ENCODE peak calls at places on chromosomes 16 and 17, in ten cellular contexts. X, G, Z, I, M, H, R, N, O and W are unnamed samples.
A peak's percentile ranks its signal among the peaks of the same experiment; 100 is the strongest.

GRCh38 chr17:79851461-79851817 is 12.2 kb upstream of the CBX4 start:
- DNase-seq in X (no peak), G (no peak), Z (no peak), I (no peak), M (no peak), H (no peak), R (no peak), N (no peak), O (no peak), W (no peak)

GRCh38 chr17:21390294-21390693 is 14.1 kb downstream of the KCNJ12 start:
- DNase-seq in X (no peak), G (no peak), Z (no peak), I (no peak), M (no peak), H (no peak), R (no peak), N (no peak), O (no peak), W (no peak)

GRCh38 chr16:12252616-12253015 is 276.1 kb downstream of the SNX29 start:
- DNase-seq in X (no peak), G (no peak), Z (no peak), I (no peak), M (no peak), H (no peak), R (no peak), N (no peak), O (no peak), W (no peak)

GRCh38 chr17:40562841-40563370 is 2.4 kb downstream of the CCR7 start:
- DNase-seq in X (no peak), G (no peak), Z (no peak), I (no peak), M (peak; percentile 54), H (no peak), R (no peak), N (no peak), O (no peak), W (no peak)

GRCh38 chr17:37045271-37045946 is 96.7 kb downstream of the AATF start:
- DNase-seq in X (no peak), G (no peak), Z (no peak), I (no peak), M (peak; percentile 52), H (no peak), R (no peak), N (no peak), O (peak; percentile 37), W (no peak)

GRCh38 chr17:49509588-49509917 is 14.5 kb downstream of the NGFR start:
- DNase-seq in X (no peak), G (no peak), Z (no peak), I (no peak), M (no peak), H (no peak), R (no peak), N (no peak), O (no peak), W (no peak)

GRCh38 chr17:50064253-50064991 is 8.5 kb downstream of the ITGA3 start:
- DNase-seq in X (peak; percentile 94), G (peak; percentile 79), Z (peak; percentile 81), I (peak; percentile 97), M (peak; percentile 84), H (no peak), R (peak; percentile 94), N (peak; percentile 87), O (peak; percentile 29), W (no peak)

GRCh38 chr17:149897-150575 is 12.7 kb downstream of the SCGB1C2 start:
- DNase-seq in X (peak; percentile 34), G (no peak), Z (no peak), I (no peak), M (no peak), H (no peak), R (no peak), N (no peak), O (no peak), W (no peak)

GRCh38 chr16:67242138-67242730 is 5.0 kb downstream of the FHOD1 start:
- DNase-seq in X (no peak), G (no peak), Z (no peak), I (no peak), M (no peak), H (no peak), R (no peak), N (no peak), O (no peak), W (no peak)

GRCh38 chr17:13079010-13079409 is 61.2 kb upstream of the ELAC2 start:
- DNase-seq in X (no peak), G (no peak), Z (no peak), I (no peak), M (no peak), H (no peak), R (no peak), N (no peak), O (no peak), W (no peak)

GRCh38 chr17:74631468-74632195 is 8.1 kb upstream of the CD300E start:
- DNase-seq in X (no peak), G (no peak), Z (no peak), I (no peak), M (peak; percentile 64), H (peak; percentile 67), R (no peak), N (no peak), O (peak; percentile 85), W (peak; percentile 56)

GRCh38 chr17:4512156-4513112 is 13.8 kb downstream of the SPNS2 start:
- DNase-seq in X (no peak), G (no peak), Z (no peak), I (no peak), M (no peak), H (no peak), R (no peak), N (no peak), O (no peak), W (no peak)

GRCh38 chr17:62592305-62593099 is 35.0 kb upstream of the MRC2 start:
- DNase-seq in X (no peak), G (no peak), Z (no peak), I (no peak), M (no peak), H (no peak), R (peak; percentile 16), N (no peak), O (no peak), W (no peak)
- TF ChIP-seq CTCF in X (no peak), G (no peak), Z (no peak), I (peak; percentile 43), M (peak; percentile 28), H (no peak), R (no peak), N (no peak), O (no peak), W (no peak)

GRCh38 chr17:75783069-75783783 is 1.4 kb upstream of the UNK start:
- DNase-seq in X (no peak), G (no peak), Z (no peak), I (peak; percentile 66), M (no peak), H (peak; percentile 73), R (peak; percentile 27), N (no peak), O (peak; percentile 70), W (peak; percentile 60)
- TF ChIP-seq CTCF in X (peak; percentile 66), G (peak; percentile 68), Z (peak; percentile 81), I (peak; percentile 90), M (peak; percentile 80), H (peak; percentile 26), R (peak; percentile 93), N (peak; percentile 78), O (peak; percentile 72), W (peak; percentile 53)

DNA sequence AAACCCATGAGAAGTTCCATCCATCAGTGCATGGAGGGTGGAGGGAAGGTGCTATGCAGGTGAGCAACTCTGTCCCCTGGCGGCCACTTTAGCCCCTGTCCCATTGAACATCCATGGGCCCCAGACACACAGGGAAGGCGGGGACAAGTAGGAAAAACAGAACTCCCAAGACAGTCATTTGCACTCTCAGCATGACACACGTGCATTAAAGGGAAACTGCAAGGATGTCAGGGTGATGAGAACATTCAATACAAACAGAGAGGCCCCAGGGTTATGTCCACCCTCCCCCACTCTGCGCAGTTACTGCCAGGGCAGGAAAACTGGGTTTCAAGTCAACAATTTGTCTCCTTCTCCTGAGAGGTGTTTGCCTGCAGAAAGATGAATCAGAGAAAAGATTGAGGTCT is 44.0 kb upstream of the AKTIP start:
- DNase-seq in X (no peak), G (no peak), Z (no peak), I (no peak), M (peak; percentile 92), H (no peak), R (no peak), N (no peak), O (no peak), W (no peak)
- TF ChIP-seq CTCF in X (no peak), G (no peak), Z (no peak), I (peak; percentile 44), M (peak; percentile 87), H (peak; percentile 21), R (peak; percentile 5), N (peak; percentile 37), O (no peak), W (peak; percentile 51)

GRCh38 chr17:16945513-16946201 is 26.3 kb downstream of the TNFRSF13B start:
- DNase-seq in X (no peak), G (no peak), Z (no peak), I (no peak), M (peak; percentile 90), H (no peak), R (no peak), N (no peak), O (no peak), W (no peak)
- TF ChIP-seq CTCF in X (no peak), G (no peak), Z (no peak), I (no peak), M (peak; percentile 64), H (no peak), R (no peak), N (no peak), O (no peak), W (no peak)

GRCh38 chr17:57945999-57946797 is 9.0 kb downstream of the CUEDC1 start:
- DNase-seq in X (no peak), G (no peak), Z (no peak), I (peak; percentile 79), M (no peak), H (no peak), R (peak; percentile 55), N (no peak), O (no peak), W (no peak)
- TF ChIP-seq CTCF in X (no peak), G (no peak), Z (no peak), I (no peak), M (no peak), H (no peak), R (no peak), N (no peak), O (no peak), W (no peak)

DNA sequence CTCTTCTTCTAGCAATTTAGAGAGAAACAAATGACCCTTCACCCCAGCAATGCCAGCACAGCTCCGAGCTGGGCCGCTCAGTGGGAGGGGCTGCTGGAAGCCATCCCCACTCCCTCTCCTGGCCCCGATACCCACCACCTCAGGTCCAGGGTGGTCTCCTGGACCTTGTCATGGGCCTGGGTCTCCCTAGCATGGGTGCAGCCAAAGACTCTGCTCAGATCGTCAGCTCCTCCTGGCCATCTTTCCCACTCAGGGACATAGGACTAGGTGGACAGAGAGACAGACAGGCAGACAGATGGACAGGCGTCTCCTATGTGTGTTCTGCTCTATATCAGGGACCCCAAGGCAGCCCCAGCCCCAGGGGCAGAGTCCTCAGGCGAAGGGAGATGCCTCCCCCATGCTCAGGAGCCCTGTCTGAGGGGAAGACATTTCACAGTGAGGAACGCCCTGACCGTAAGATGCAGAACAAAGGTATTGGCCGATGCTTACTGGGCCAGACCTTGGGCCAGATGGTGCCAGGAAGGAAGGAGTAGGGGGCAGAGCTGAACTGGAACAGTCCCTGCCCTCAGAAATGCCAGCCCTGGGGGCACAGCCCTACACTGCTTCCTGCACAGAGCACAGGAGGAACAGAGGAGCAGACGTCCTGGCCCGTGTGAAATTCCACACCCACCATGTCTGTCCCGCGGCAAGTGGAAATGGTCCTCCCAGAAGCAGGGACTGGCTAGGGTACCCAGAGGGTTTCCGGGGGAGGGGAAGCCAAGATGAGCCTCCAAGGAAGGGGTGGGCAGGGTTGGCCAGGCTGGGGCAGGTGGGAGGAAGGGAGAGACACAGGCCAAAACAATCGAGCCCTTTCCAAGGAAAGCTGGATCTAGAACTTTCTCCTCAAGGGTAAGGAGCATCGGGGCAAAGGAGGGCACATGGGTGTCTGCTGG is 13.0 kb downstream of the PITPNM3 start:
- DNase-seq in X (no peak), G (no peak), Z (peak; percentile 28), I (no peak), M (no peak), H (no peak), R (no peak), N (no peak), O (no peak), W (no peak)
- TF ChIP-seq CTCF in X (no peak), G (no peak), Z (no peak), I (no peak), M (no peak), H (no peak), R (no peak), N (no peak), O (no peak), W (no peak)